ENCODE peak calls at places on chromosomes 11 and 22, in ten cellular contexts. One of them, this sample, is unnamed. For H3K36me3, the result is how much of the 10 kb centered on the place peaks cover.

GRCh38 chr22:31085493-31085824 is 4.3 kb downstream of the SMTN start:
- DNase-seq in mammary epithelial cell: peak
- DNase-seq in neural progenitor cell: peak
- DNase-seq in fibroblast of lung: no peak
- DNase-seq in IMR-90: no peak
- DNase-seq in GM23248: peak
- DNase-seq in HCT116: no peak
- DNase-seq in endodermal cell: peak
- DNase-seq in GM12878: no peak
- DNase-seq in H1: no peak
- DNase-seq in this sample: no peak

GRCh38 chr11:66470015-66470414 is 3.3 kb downstream of the PELI3 start:
- DNase-seq in mammary epithelial cell: no peak
- DNase-seq in neural progenitor cell: no peak
- DNase-seq in fibroblast of lung: no peak
- DNase-seq in IMR-90: no peak
- DNase-seq in GM23248: no peak
- DNase-seq in HCT116: no peak
- DNase-seq in endodermal cell: peak
- DNase-seq in GM12878: no peak
- DNase-seq in H1: peak
- DNase-seq in this sample: no peak

GRCh38 chr11:11081273-11081672 is 223.4 kb upstream of the ZBED5 start:
- DNase-seq in mammary epithelial cell: no peak
- DNase-seq in neural progenitor cell: no peak
- DNase-seq in fibroblast of lung: no peak
- DNase-seq in IMR-90: no peak
- DNase-seq in GM23248: no peak
- DNase-seq in HCT116: no peak
- DNase-seq in endodermal cell: no peak
- DNase-seq in GM12878: no peak
- DNase-seq in H1: no peak
- DNase-seq in this sample: no peak

GRCh38 chr11:85809881-85810280 is 1.1 kb downstream of the SYTL2 start:
- DNase-seq in mammary epithelial cell: no peak
- DNase-seq in neural progenitor cell: peak
- DNase-seq in fibroblast of lung: no peak
- DNase-seq in IMR-90: no peak
- DNase-seq in GM23248: no peak
- DNase-seq in HCT116: no peak
- DNase-seq in endodermal cell: peak
- DNase-seq in GM12878: no peak
- DNase-seq in H1: peak
- DNase-seq in this sample: peak

GRCh38 chr11:40054631-40055030 is 1404.8 kb downstream of the LRRC4C start:
- DNase-seq in mammary epithelial cell: peak
- DNase-seq in neural progenitor cell: no peak
- DNase-seq in fibroblast of lung: no peak
- DNase-seq in IMR-90: no peak
- DNase-seq in GM23248: no peak
- DNase-seq in HCT116: no peak
- DNase-seq in endodermal cell: no peak
- DNase-seq in GM12878: no peak
- DNase-seq in H1: no peak
- DNase-seq in this sample: peak

GRCh38 chr11:31887180-31887579 is 76.1 kb upstream of the PAX6 start:
- DNase-seq in mammary epithelial cell: no peak
- DNase-seq in neural progenitor cell: peak
- DNase-seq in fibroblast of lung: no peak
- DNase-seq in IMR-90: no peak
- DNase-seq in GM23248: no peak
- DNase-seq in HCT116: peak
- DNase-seq in endodermal cell: peak
- DNase-seq in GM12878: no peak
- DNase-seq in H1: peak
- DNase-seq in this sample: no peak

GRCh38 chr22:47154621-47155081 is 392.2 kb downstream of the TBC1D22A start:
- DNase-seq in mammary epithelial cell: peak
- DNase-seq in neural progenitor cell: no peak
- DNase-seq in fibroblast of lung: peak
- DNase-seq in IMR-90: peak
- DNase-seq in GM23248: peak
- DNase-seq in HCT116: no peak
- DNase-seq in endodermal cell: no peak
- DNase-seq in GM12878: no peak
- DNase-seq in H1: no peak
- DNase-seq in this sample: no peak

GRCh38 chr11:78038697-78039313 is 15.7 kb upstream of the KCTD14 start:
- DNase-seq in mammary epithelial cell: no peak
- DNase-seq in neural progenitor cell: no peak
- DNase-seq in fibroblast of lung: no peak
- DNase-seq in IMR-90: peak
- DNase-seq in GM23248: no peak
- DNase-seq in HCT116: no peak
- DNase-seq in endodermal cell: no peak
- DNase-seq in GM12878: no peak
- DNase-seq in H1: no peak
- DNase-seq in this sample: no peak

GRCh38 chr11:72012897-72013721 is 14.4 kb downstream of the IL18BP start:
- DNase-seq in mammary epithelial cell: peak
- DNase-seq in neural progenitor cell: no peak
- DNase-seq in fibroblast of lung: peak
- DNase-seq in IMR-90: peak
- DNase-seq in GM23248: peak
- DNase-seq in HCT116: no peak
- DNase-seq in endodermal cell: no peak
- DNase-seq in GM12878: no peak
- DNase-seq in H1: no peak
- DNase-seq in this sample: peak

GRCh38 chr22:27298387-27299141 is 503.0 kb downstream of the MN1 start:
- DNase-seq in mammary epithelial cell: no peak
- DNase-seq in neural progenitor cell: no peak
- DNase-seq in fibroblast of lung: no peak
- DNase-seq in IMR-90: no peak
- DNase-seq in GM23248: no peak
- DNase-seq in HCT116: no peak
- DNase-seq in endodermal cell: no peak
- DNase-seq in GM12878: no peak
- DNase-seq in H1: no peak
- DNase-seq in this sample: no peak

GRCh38 chr11:62934496-62934785 is 13.3 kb upstream of the CHRM1 start:
- DNase-seq in mammary epithelial cell: no peak
- DNase-seq in neural progenitor cell: no peak
- DNase-seq in fibroblast of lung: no peak
- DNase-seq in IMR-90: no peak
- DNase-seq in GM23248: no peak
- DNase-seq in HCT116: no peak
- DNase-seq in endodermal cell: no peak
- DNase-seq in GM12878: no peak
- DNase-seq in H1: no peak
- DNase-seq in this sample: no peak

GRCh38 chr22:36383110-36383581 is 4.6 kb downstream of the MYH9 start:
- DNase-seq in mammary epithelial cell: peak
- DNase-seq in neural progenitor cell: no peak
- DNase-seq in fibroblast of lung: peak
- DNase-seq in IMR-90: peak
- DNase-seq in GM23248: peak
- DNase-seq in HCT116: no peak
- DNase-seq in endodermal cell: no peak
- DNase-seq in GM12878: peak
- DNase-seq in H1: no peak
- DNase-seq in this sample: no peak

GRCh38 chr11:35009191-35009940 is 92.9 kb downstream of the PDHX start:
- DNase-seq in mammary epithelial cell: peak
- DNase-seq in neural progenitor cell: no peak
- DNase-seq in fibroblast of lung: peak
- DNase-seq in IMR-90: peak
- DNase-seq in GM23248: peak
- DNase-seq in HCT116: peak
- DNase-seq in endodermal cell: no peak
- DNase-seq in GM12878: no peak
- DNase-seq in H1: no peak
- DNase-seq in this sample: no peak

GRCh38 chr11:10326080-10326964 is 21.4 kb downstream of the ADM start:
- DNase-seq in mammary epithelial cell: no peak
- DNase-seq in neural progenitor cell: no peak
- DNase-seq in fibroblast of lung: peak
- DNase-seq in IMR-90: no peak
- DNase-seq in GM23248: peak
- DNase-seq in HCT116: no peak
- DNase-seq in endodermal cell: peak
- DNase-seq in GM12878: no peak
- DNase-seq in H1: no peak
- DNase-seq in this sample: peak

GRCh38 chr11:33773399-33774355 is 643 bp downstream of the FBXO3 start:
- DNase-seq in mammary epithelial cell: peak
- DNase-seq in neural progenitor cell: peak
- DNase-seq in fibroblast of lung: no peak
- DNase-seq in IMR-90: peak
- DNase-seq in GM23248: peak
- DNase-seq in HCT116: no peak
- DNase-seq in endodermal cell: peak
- DNase-seq in GM12878: no peak
- DNase-seq in H1: peak
- DNase-seq in this sample: no peak

DNA sequence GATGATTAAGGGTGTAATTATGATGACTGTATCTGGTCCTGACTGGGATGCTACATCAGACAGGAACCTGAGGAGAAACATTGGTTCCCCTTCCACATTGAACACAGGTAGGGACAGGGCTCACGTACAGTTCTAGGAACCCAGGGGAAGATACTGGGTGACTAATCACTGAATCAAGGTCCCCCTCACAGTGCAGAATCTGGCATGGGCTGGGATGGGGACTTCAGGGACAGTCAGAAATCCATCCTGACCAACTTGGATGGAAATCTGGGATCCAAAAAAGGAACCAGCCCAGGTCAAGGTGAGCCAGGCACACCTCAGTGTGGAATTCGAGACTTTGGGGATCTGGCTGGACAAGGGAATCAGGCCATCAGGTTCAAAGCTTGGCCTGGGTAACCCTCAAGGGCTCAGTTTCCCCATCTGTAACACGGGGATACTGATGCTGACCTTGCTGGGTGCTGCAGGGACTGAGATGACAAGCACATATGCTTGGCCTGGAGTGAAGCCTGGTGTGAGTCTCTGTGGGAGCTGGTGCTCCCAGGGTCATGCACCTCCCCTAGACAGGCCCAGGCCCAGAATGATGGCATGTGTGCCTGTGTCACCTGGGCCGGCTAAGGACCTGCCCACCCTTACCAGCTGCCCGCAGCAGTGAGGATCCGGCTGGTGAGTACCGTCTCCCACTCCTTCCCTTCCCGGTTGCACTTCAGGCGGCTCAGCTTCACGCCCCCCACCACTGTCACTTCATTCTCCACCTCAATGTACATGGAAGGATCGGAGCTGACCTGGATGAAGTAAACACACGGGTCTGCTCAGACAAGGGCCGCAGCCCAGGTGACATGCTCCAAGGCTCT is 67.4 kb upstream of the CLTCL1 start:
- DNase-seq in mammary epithelial cell: no peak
- DNase-seq in neural progenitor cell: no peak
- DNase-seq in fibroblast of lung: no peak
- DNase-seq in IMR-90: no peak
- DNase-seq in GM23248: no peak
- DNase-seq in HCT116: no peak
- DNase-seq in endodermal cell: no peak
- DNase-seq in GM12878: no peak
- DNase-seq in H1: no peak
- DNase-seq in this sample: no peak
- H3K36me3 ChIP-seq in mammary epithelial cell: under half
- H3K36me3 ChIP-seq in neural progenitor cell: under half
- H3K36me3 ChIP-seq in fibroblast of lung: under half
- H3K36me3 ChIP-seq in IMR-90: half or more
- H3K36me3 ChIP-seq in GM23248: under half
- H3K36me3 ChIP-seq in HCT116: under half
- H3K36me3 ChIP-seq in endodermal cell: half or more
- H3K36me3 ChIP-seq in GM12878: under half
- H3K36me3 ChIP-seq in H1: half or more
- H3K36me3 ChIP-seq in this sample: half or more

GRCh38 chr11:95231881-95232605 is 1.0 kb upstream of the SESN3 start:
- DNase-seq in mammary epithelial cell: peak
- DNase-seq in neural progenitor cell: peak
- DNase-seq in fibroblast of lung: peak
- DNase-seq in IMR-90: no peak
- DNase-seq in GM23248: peak
- DNase-seq in HCT116: no peak
- DNase-seq in endodermal cell: peak
- DNase-seq in GM12878: no peak
- DNase-seq in H1: peak
- DNase-seq in this sample: peak
- H3K9ac ChIP-seq in mammary epithelial cell: peak
- H3K9ac ChIP-seq in neural progenitor cell: no peak
- H3K9ac ChIP-seq in fibroblast of lung: no peak
- H3K9ac ChIP-seq in IMR-90: peak
- H3K9ac ChIP-seq in GM23248: peak
- H3K9ac ChIP-seq in HCT116: no peak
- H3K9ac ChIP-seq in endodermal cell: peak
- H3K9ac ChIP-seq in GM12878: peak
- H3K9ac ChIP-seq in H1: peak
- H3K9ac ChIP-seq in this sample: peak

DNA sequence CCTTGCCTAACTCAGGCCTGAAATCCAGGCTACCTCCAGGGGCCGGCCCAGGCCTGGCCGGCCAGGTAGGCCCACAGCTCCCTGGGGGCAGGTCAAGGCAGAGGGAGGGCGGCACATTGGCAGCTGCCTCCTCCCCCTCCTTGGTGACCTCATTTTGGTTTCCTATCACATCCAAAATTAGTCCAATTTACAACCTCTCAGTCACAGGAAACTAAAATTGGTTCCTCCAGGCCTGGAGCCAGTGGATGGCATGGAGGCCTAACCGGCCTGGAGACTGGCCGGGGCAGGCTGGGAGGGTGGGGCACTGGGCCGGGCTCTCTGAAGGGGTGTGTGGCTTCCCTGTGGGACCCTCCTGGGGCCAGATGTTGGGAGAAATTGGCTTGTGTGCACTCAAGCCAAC is 35.9 kb downstream of the LRRC10B start:
- DNase-seq in mammary epithelial cell: no peak
- DNase-seq in neural progenitor cell: no peak
- DNase-seq in fibroblast of lung: no peak
- DNase-seq in IMR-90: no peak
- DNase-seq in GM23248: no peak
- DNase-seq in HCT116: no peak
- DNase-seq in endodermal cell: no peak
- DNase-seq in GM12878: no peak
- DNase-seq in H1: no peak
- DNase-seq in this sample: no peak
- H3K27ac ChIP-seq in mammary epithelial cell: no peak
- H3K27ac ChIP-seq in neural progenitor cell: no peak
- H3K27ac ChIP-seq in fibroblast of lung: no peak
- H3K27ac ChIP-seq in IMR-90: no peak
- H3K27ac ChIP-seq in GM23248: peak
- H3K27ac ChIP-seq in HCT116: no peak
- H3K27ac ChIP-seq in endodermal cell: no peak
- H3K27ac ChIP-seq in GM12878: no peak
- H3K27ac ChIP-seq in H1: no peak
- H3K27ac ChIP-seq in this sample: no peak

DNA sequence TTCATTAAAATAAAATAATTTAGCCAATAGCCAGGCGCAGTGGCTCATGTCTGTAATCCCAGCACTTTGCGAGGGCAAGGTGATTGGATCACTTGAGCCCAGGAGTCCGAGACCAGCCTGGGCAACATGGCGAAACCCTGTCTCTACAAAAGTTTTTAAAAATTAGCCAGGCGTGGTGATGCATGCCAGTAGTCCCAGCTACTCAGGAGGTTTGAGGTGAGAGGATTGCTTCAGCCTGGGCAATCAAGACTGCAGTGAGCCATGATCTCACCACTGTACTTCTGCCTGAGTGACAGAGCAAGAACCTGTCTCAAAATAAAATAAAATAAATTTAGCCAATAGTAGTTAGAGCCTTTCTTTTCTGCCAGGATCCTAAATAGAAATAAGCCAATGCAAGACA is 12.2 kb downstream of the HPS5 start:
- DNase-seq in mammary epithelial cell: no peak
- DNase-seq in neural progenitor cell: no peak
- DNase-seq in fibroblast of lung: no peak
- DNase-seq in IMR-90: no peak
- DNase-seq in GM23248: no peak
- DNase-seq in HCT116: no peak
- DNase-seq in endodermal cell: no peak
- DNase-seq in GM12878: no peak
- DNase-seq in H1: no peak
- DNase-seq in this sample: no peak
- H3K36me3 ChIP-seq in mammary epithelial cell: under half
- H3K36me3 ChIP-seq in neural progenitor cell: under half
- H3K36me3 ChIP-seq in fibroblast of lung: under half
- H3K36me3 ChIP-seq in IMR-90: under half
- H3K36me3 ChIP-seq in GM23248: under half
- H3K36me3 ChIP-seq in HCT116: under half
- H3K36me3 ChIP-seq in endodermal cell: half or more
- H3K36me3 ChIP-seq in GM12878: under half
- H3K36me3 ChIP-seq in H1: half or more
- H3K36me3 ChIP-seq in this sample: under half